ENCODE peak calls at places on chromosomes 12 and 14, in eight cellular contexts. J is body of pancreas, O is ELR, E is nephron progenitor cell, Y is iPS-NIHi11, Q is SK-N-DZ, N is fibroblast of gingiva, V is Kasumi-1. W is an unnamed sample.
A peak's percentile ranks its signal among the peaks of the same experiment; 100 is the strongest.

GRCh38 chr12:104761091-104761490 is 197.0 kb downstream of the SLC41A2 start:
- DNase-seq in J (no peak), O (no peak), E (no peak), Y (peak; percentile 44), Q (no peak), N (no peak), V (no peak), W (no peak)

GRCh38 chr12:11085419-11085818 is 6.7 kb downstream of the TAS2R43 start:
- DNase-seq in J (no peak), O (peak; percentile 73), E (no peak), Y (no peak), Q (no peak), N (no peak), V (no peak), W (no peak)

GRCh38 chr12:110776410-110776809 is 33.7 kb upstream of the PPP1CC start:
- DNase-seq in J (no peak), O (no peak), E (no peak), Y (no peak), Q (no peak), N (no peak), V (no peak), W (no peak)

GRCh38 chr12:27635349-27635972 is 60.8 kb upstream of the REP15 start:
- DNase-seq in J (no peak), O (peak; percentile 79), E (no peak), Y (peak; percentile 35), Q (peak; percentile 49), N (peak; percentile 71), V (peak; percentile 55), W (no peak)

GRCh38 chr14:45716506-45716905 is 463.5 kb upstream of the MIS18BP1 start:
- DNase-seq in J (no peak), O (peak; percentile 6), E (peak; percentile 51), Y (peak; percentile 26), Q (peak; percentile 28), N (no peak), V (no peak), W (no peak)

GRCh38 chr12:96212456-96213375 is 18.5 kb downstream of the ELK3 start:
- DNase-seq in J (no peak), O (no peak), E (no peak), Y (no peak), Q (no peak), N (no peak), V (peak; percentile 59), W (no peak)

GRCh38 chr12:89497005-89497404 is 27.6 kb downstream of the GALNT4 start:
- DNase-seq in J (no peak), O (no peak), E (no peak), Y (no peak), Q (no peak), N (no peak), V (no peak), W (no peak)

GRCh38 chr12:127750076-127750840 is 516.7 kb upstream of the TMEM132C start:
- DNase-seq in J (no peak), O (no peak), E (no peak), Y (no peak), Q (no peak), N (no peak), V (no peak), W (peak; percentile 36)

GRCh38 chr12:93573552-93574223 is 1.2 kb downstream of the SOCS2 start:
- DNase-seq in J (no peak), O (peak; percentile 84), E (peak; percentile 25), Y (no peak), Q (no peak), N (peak; percentile 41), V (no peak), W (no peak)

GRCh38 chr14:90275820-90276219 is 19.5 kb downstream of the PSMC1 start:
- DNase-seq in J (no peak), O (peak; percentile 41), E (no peak), Y (no peak), Q (no peak), N (no peak), V (no peak), W (no peak)

GRCh38 chr14:36176524-36176923 is at the start of gene PTCSC3:
- DNase-seq in J (no peak), O (no peak), E (no peak), Y (no peak), Q (no peak), N (peak; percentile 78), V (no peak), W (no peak)

GRCh38 chr12:105071981-105072380 is 12.3 kb downstream of the ALDH1L2 start:
- DNase-seq in J (no peak), O (no peak), E (no peak), Y (no peak), Q (no peak), N (no peak), V (no peak), W (no peak)

GRCh38 chr12:89247541-89247942 is 104.8 kb downstream of the DUSP6 start:
- DNase-seq in J (no peak), O (no peak), E (no peak), Y (peak; percentile 24), Q (no peak), N (no peak), V (no peak), W (no peak)

GRCh38 chr14:54348001-54348611 is 48.7 kb upstream of the CDKN3 start:
- DNase-seq in J (no peak), O (peak; percentile 70), E (peak; percentile 41), Y (peak; percentile 67), Q (peak; percentile 52), N (peak; percentile 19), V (peak; percentile 83), W (no peak)

GRCh38 chr14:61381589-61381988 is 60.2 kb downstream of the PRKCH start:
- DNase-seq in J (peak; percentile 75), O (no peak), E (no peak), Y (no peak), Q (no peak), N (no peak), V (no peak), W (no peak)

GRCh38 chr12:1380171-1380974 is 214.0 kb downstream of the FBXL14 start:
- DNase-seq in J (no peak), O (no peak), E (no peak), Y (no peak), Q (no peak), N (no peak), V (no peak), W (no peak)

GRCh38 chr12:130104114-130104513 is 58.1 kb upstream of the FZD10 start:
- DNase-seq in J (no peak), O (no peak), E (no peak), Y (no peak), Q (no peak), N (no peak), V (no peak), W (no peak)

GRCh38 chr12:95532851-95533250 is 18.4 kb downstream of the USP44 start:
- DNase-seq in J (no peak), O (peak; percentile 58), E (no peak), Y (no peak), Q (no peak), N (no peak), V (no peak), W (no peak)

GRCh38 chr12:52417742-52418141 is 11.6 kb upstream of the KRT82 start:
- DNase-seq in J (no peak), O (no peak), E (no peak), Y (no peak), Q (no peak), N (no peak), V (no peak), W (no peak)

GRCh38 chr12:67981236-67982164 is 7.7 kb upstream of the IFNG-AS1 start:
- DNase-seq in J (no peak), O (peak; percentile 88), E (no peak), Y (no peak), Q (no peak), N (peak; percentile 83), V (no peak), W (no peak)

GRCh38 chr14:92676031-92676430 is 72.4 kb downstream of the LGMN start:
- DNase-seq in J (no peak), O (no peak), E (no peak), Y (no peak), Q (no peak), N (no peak), V (no peak), W (no peak)

GRCh38 chr14:93347850-93348249 is 868 bp downstream of the COX8C start:
- DNase-seq in J (no peak), O (no peak), E (no peak), Y (no peak), Q (no peak), N (no peak), V (peak; percentile 18), W (no peak)

GRCh38 chr14:78007160-78007559 is 163.0 kb upstream of the NRXN3 start:
- DNase-seq in J (no peak), O (no peak), E (no peak), Y (no peak), Q (no peak), N (no peak), V (no peak), W (no peak)

GRCh38 chr12:111102062-111102735 is 181.8 kb upstream of the MYL2 start:
- DNase-seq in J (peak; percentile 28), O (no peak), E (no peak), Y (no peak), Q (no peak), N (no peak), V (no peak), W (peak; percentile 42)

GRCh38 chr12:123937707-123938600 is 34.7 kb downstream of the CCDC92 start:
- DNase-seq in J (no peak), O (no peak), E (no peak), Y (no peak), Q (no peak), N (no peak), V (peak; percentile 16), W (no peak)

GRCh38 chr12:20150835-20151234 is 217.5 kb upstream of the PDE3A start:
- DNase-seq in J (no peak), O (no peak), E (no peak), Y (peak; percentile 23), Q (no peak), N (no peak), V (no peak), W (no peak)

GRCh38 chr12:12723681-12724420 is 6.7 kb downstream of the CDKN1B start:
- DNase-seq in J (peak; percentile 59), O (peak; percentile 50), E (peak; percentile 65), Y (peak; percentile 44), Q (peak; percentile 47), N (no peak), V (no peak), W (peak; percentile 42)

GRCh38 chr14:61586539-61587396 is 108.5 kb upstream of the HIF1A start:
- DNase-seq in J (no peak), O (peak; percentile 78), E (no peak), Y (no peak), Q (no peak), N (no peak), V (no peak), W (no peak)

GRCh38 chr14:57884175-57884574 is 18.3 kb upstream of the SLC35F4 start:
- DNase-seq in J (no peak), O (peak; percentile 23), E (no peak), Y (no peak), Q (peak; percentile 15), N (no peak), V (no peak), W (no peak)

GRCh38 chr14:75906680-75907280 is 75.0 kb downstream of the TGFB3 start:
- DNase-seq in J (peak; percentile 74), O (peak; percentile 76), E (peak; percentile 79), Y (peak; percentile 59), Q (peak; percentile 33), N (peak; percentile 49), V (peak; percentile 55), W (no peak)

GRCh38 chr14:76305474-76305826 is 70.5 kb upstream of the ESRRB start:
- DNase-seq in J (peak; percentile 42), O (no peak), E (no peak), Y (no peak), Q (no peak), N (no peak), V (no peak), W (no peak)

GRCh38 chr12:57810450-57810849 is 8.1 kb downstream of the AVIL start:
- DNase-seq in J (no peak), O (peak; percentile 65), E (no peak), Y (no peak), Q (no peak), N (no peak), V (peak; percentile 22), W (no peak)

GRCh38 chr14:30177776-30178175 is 250.1 kb upstream of the PRKD1 start:
- DNase-seq in J (no peak), O (no peak), E (no peak), Y (no peak), Q (no peak), N (peak; percentile 73), V (no peak), W (no peak)

GRCh38 chr12:51070004-51070403 is 13.4 kb downstream of the CSRNP2 start:
- DNase-seq in J (no peak), O (no peak), E (no peak), Y (no peak), Q (no peak), N (peak; percentile 25), V (no peak), W (no peak)